ENCODE peak calls at places on chromosomes 5 and 9, in eight cellular contexts. M is brain microvascular endothelial cell; T is CD8-positive, alpha-beta memory T cell; A is ovary; E is stomach; C is right cardiac atrium; Y is left lung; P is GM06990. J is an unnamed sample.

GRCh38 chr5:142717582-142718215 is 31.8 kb upstream of the FGF1 start:
- DNase-seq in M (peak; percentile 64), T (no peak), A (no peak), E (no peak), C (no peak), Y (no peak), P (no peak), J (no peak)

GRCh38 chr5:149060325-149060724 is 2.5 kb downstream of the SH3TC2 start:
- DNase-seq in M (peak; percentile 54), T (no peak), A (no peak), E (peak; percentile 29), C (peak; percentile 78), Y (no peak), P (no peak), J (no peak)

GRCh38 chr5:172904643-172905345 is 54.4 kb upstream of the RPL26L1 start:
- DNase-seq in M (no peak), T (no peak), A (peak; percentile 60), E (peak; percentile 96), C (peak; percentile 89), Y (peak; percentile 82), P (no peak), J (peak; percentile 59)

GRCh38 chr9:130072515-130073235 is 19.0 kb downstream of the GPR107 start:
- DNase-seq in M (peak; percentile 64), T (no peak), A (no peak), E (no peak), C (no peak), Y (no peak), P (no peak), J (no peak)

GRCh38 chr9:124349675-124350484 is 65.4 kb downstream of the PSMB7 start:
- DNase-seq in M (no peak), T (no peak), A (no peak), E (no peak), C (no peak), Y (no peak), P (peak; percentile 22), J (no peak)

GRCh38 chr9:3526903-3527652 is 1.3 kb upstream of the RFX3 start:
- DNase-seq in M (peak; percentile 5), T (peak; percentile 85), A (no peak), E (no peak), C (no peak), Y (no peak), P (no peak), J (no peak)

GRCh38 chr5:42951169-42951846 is 88.8 kb downstream of the ANXA2R start:
- DNase-seq in M (peak; percentile 47), T (peak; percentile 91), A (no peak), E (peak; percentile 32), C (peak; percentile 72), Y (peak; percentile 87), P (peak; percentile 84), J (no peak)

GRCh38 chr9:116959775-116960174 is 272.7 kb downstream of the TRIM32 start:
- DNase-seq in M (no peak), T (no peak), A (no peak), E (no peak), C (peak; percentile 54), Y (no peak), P (peak; percentile 71), J (no peak)

GRCh38 chr5:143182901-143183820 is 220.3 kb downstream of the NR3C1 start:
- DNase-seq in M (no peak), T (no peak), A (peak; percentile 15), E (peak; percentile 32), C (peak; percentile 76), Y (no peak), P (peak; percentile 84), J (no peak)

GRCh38 chr5:73844165-73844564 is 218.2 kb downstream of the ARHGEF28 start:
- DNase-seq in M (no peak), T (no peak), A (no peak), E (no peak), C (no peak), Y (no peak), P (no peak), J (no peak)

GRCh38 chr5:173302546-173303155 is 25.6 kb downstream of the STC2 start:
- DNase-seq in M (peak; percentile 78), T (no peak), A (no peak), E (no peak), C (no peak), Y (no peak), P (no peak), J (no peak)

GRCh38 chr9:137319434-137319975 is 17.4 kb upstream of the NRARP start:
- DNase-seq in M (no peak), T (peak; percentile 47), A (no peak), E (peak; percentile 22), C (peak; percentile 43), Y (no peak), P (peak; percentile 9), J (no peak)

GRCh38 chr5:109354761-109355160 is 55.0 kb downstream of the PJA2 start:
- DNase-seq in M (no peak), T (no peak), A (no peak), E (no peak), C (no peak), Y (no peak), P (no peak), J (no peak)

GRCh38 chr5:66595877-66596790 is at the start of gene MAST4:
- DNase-seq in M (peak; percentile 77), T (no peak), A (peak; percentile 95), E (peak; percentile 92), C (peak; percentile 97), Y (peak; percentile 95), P (peak; percentile 89), J (no peak)

GRCh38 chr5:66602621-66603020 is 6.4 kb downstream of the MAST4 start:
- DNase-seq in M (no peak), T (no peak), A (no peak), E (no peak), C (no peak), Y (no peak), P (no peak), J (no peak)

DNA sequence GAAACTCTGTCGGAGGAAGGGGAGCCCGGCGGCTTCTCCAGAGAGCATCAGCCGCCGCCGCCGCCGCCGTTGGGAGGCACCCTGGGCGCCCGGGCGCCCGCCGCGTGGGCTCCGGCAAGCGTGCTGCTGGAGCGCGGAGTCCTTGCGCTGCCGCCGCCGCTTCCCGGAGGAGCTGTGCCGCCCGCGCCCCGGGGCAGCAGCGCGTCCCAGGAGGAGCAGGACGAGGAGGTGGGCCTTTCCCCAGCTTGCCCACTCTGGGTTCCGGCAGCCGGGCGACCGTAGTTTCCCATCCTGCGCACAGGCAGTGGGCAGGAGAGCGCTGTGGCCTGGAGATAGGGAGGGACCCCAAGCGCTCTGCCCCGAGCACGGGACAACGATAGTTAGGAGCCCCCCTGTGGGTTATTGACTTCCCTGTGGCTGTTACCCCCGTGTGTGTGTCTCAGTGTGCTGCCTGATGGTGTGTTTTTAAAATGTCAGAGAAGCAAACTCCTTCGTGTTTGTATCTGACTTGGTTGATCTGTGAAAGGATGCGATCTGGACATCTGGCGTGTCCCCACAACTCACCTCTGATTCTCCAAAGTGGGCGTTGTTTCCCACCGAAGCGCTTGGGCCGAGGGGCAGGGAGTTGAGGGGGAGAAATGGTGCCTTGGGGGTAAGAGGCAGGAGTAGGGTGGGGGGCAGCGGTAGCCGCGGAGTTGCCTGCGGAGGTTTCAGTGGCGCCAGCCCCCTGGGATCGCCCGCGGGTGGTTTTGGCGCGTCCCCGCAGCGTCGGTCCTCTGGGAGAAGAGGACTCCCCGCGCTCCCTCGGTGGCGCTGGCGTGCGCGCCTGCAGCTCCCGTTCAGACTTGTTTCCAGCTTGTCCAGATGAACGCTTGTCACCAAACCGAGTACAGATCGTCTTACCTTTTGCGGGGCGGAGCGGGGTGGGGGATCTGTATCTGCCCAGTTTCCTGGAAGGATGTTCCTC is 881 bp downstream of the MAST4 start:
- DNase-seq in M (peak; percentile 2), T (no peak), A (peak; percentile 58), E (peak; percentile 37), C (peak; percentile 79), Y (peak; percentile 86), P (peak; percentile 25), J (no peak)
- H3K4me3 ChIP-seq in M (peak overlapping the region; percentile 59), T (no peak overlapping the region), A (peak overlapping the region; percentile 71), E (peak overlapping the region; percentile 68), C (peak overlapping the region; percentile 70), Y (peak overlapping the region; percentile 63), P (peak overlapping the region; percentile 64), J (peak overlapping the region; percentile 58)

DNA sequence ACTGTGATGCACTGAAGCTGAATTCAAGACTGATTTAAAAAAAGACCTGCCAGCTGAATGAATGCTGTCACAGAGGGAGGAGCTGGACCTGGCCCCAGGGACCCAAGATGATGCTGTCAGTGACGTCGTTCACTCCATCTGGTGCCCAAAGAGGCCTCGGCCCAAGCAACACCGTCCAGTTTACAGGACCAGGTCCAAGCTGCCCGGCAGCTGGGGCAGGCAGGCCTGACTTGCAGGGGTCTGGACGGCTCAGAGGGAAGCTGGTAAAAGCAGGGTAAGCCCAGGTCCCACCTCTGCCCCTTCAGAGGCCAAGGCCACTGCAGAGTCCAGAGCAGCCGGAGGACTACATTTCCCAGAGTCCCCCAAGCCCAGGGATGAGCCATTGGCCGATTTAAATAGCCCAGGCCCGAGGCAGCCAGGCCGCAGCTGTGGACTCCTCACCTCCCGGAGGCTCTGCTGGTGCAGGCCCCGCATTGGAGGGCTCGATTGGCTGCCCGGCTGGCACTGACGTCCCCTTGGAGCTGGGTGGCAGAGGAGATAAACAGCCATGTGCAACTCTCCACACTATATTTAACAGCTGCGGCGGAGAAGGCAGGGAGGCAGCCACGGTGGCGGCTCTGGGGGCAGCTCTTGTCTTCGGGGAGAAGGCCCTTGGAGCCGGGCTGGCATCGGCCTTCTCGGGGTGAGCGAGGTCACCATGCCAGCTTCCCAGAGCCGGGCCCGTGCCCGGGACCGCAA is at the start of gene PLPP7:
- DNase-seq in M (peak; percentile 43), T (no peak), A (peak; percentile 69), E (no peak), C (peak; percentile 94), Y (no peak), P (no peak), J (no peak)
- H3K4me3 ChIP-seq in M (peak within 1 kb of the TSS; percentile 48), T (no peak within 1 kb of the TSS), A (peak within 1 kb of the TSS; percentile 42), E (peak within 1 kb of the TSS; percentile 53), C (peak within 1 kb of the TSS; percentile 47), Y (peak within 1 kb of the TSS; percentile 31), P (peak within 1 kb of the TSS; percentile 43), J (peak within 1 kb of the TSS; percentile 38)

GRCh38 chr9:111700776-111701175 is 39.4 kb downstream of the GNG10 start:
- DNase-seq in M (no peak), T (no peak), A (no peak), E (no peak), C (no peak), Y (no peak), P (no peak), J (no peak)
- H3K4me3 ChIP-seq in M (no peak overlapping the region), T (no peak overlapping the region), A (no peak overlapping the region), E (no peak overlapping the region), C (no peak overlapping the region), Y (no peak overlapping the region), P (no peak overlapping the region), J (no peak overlapping the region)

DNA sequence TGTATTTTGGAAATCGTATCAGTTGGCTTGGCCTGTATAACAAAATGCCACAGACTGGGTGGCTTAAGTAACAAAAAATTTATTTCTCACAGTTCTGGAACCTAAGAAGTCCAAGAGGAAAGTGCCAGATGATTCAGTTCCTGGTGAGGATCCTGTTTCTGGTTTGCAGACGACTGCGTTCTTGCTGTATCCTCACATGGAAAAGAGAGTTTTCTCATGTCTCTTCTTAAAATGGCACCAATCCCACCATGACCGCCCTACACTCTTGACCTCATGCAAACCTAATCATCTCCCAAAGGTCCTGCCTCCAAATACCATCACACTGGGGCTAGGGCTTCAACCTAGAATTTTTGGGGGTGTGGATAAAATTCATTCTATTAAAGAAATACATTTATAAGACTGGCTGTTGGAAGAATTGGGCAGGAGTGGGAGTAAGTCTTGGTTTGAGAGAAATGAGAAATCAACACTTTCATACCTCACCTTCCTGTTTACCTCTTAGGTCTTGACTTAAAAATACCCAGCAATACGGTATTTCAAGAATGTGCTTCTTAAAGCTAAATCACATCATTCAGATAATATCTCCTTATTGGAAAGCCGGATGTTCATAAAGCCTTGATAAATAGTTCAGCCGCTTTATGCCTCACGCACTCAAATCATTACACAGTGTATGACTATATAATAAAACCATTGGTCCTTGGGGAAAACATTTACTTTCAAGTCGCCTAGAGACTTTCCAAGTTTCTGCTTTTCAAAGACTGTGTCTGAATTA is 28.7 kb downstream of the PTTG1 start:
- DNase-seq in M (no peak), T (no peak), A (no peak), E (no peak), C (no peak), Y (no peak), P (no peak), J (no peak)
- H3K4me3 ChIP-seq in M (no peak overlapping the region), T (no peak overlapping the region), A (no peak overlapping the region), E (no peak overlapping the region), C (no peak overlapping the region), Y (no peak overlapping the region), P (no peak overlapping the region), J (no peak overlapping the region)